ENCODE peak calls at places on chromosomes 13 and 19, in nine cellular contexts. One of them, this sample, is unnamed. For H3K36me3 and H3K27me3, the result is how much of the 10 kb centered on the place peaks cover.

GRCh38 chr19:40466219-40467006 is at the start of gene SPTBN4:
- DNase-seq in left lung: peak
- DNase-seq in cardiac muscle cell: no peak
- DNase-seq in adrenal gland: peak
- DNase-seq in CD8-positive, alpha-beta memory T cell: peak
- DNase-seq in BJ: no peak
- DNase-seq in breast epithelium: peak
- DNase-seq in lung: peak
- DNase-seq in endodermal cell: peak
- DNase-seq in this sample: peak

GRCh38 chr19:38850976-38851621 is 1.3 kb upstream of the HNRNPL start:
- DNase-seq in left lung: peak
- DNase-seq in cardiac muscle cell: no peak
- DNase-seq in adrenal gland: no peak
- DNase-seq in CD8-positive, alpha-beta memory T cell: peak
- DNase-seq in BJ: no peak
- DNase-seq in breast epithelium: no peak
- DNase-seq in lung: peak
- DNase-seq in endodermal cell: no peak
- DNase-seq in this sample: peak

GRCh38 chr13:48505597-48506091 is 27.2 kb downstream of the RCBTB2 start:
- DNase-seq in left lung: no peak
- DNase-seq in cardiac muscle cell: no peak
- DNase-seq in adrenal gland: no peak
- DNase-seq in CD8-positive, alpha-beta memory T cell: peak
- DNase-seq in BJ: peak
- DNase-seq in breast epithelium: no peak
- DNase-seq in lung: no peak
- DNase-seq in endodermal cell: no peak
- DNase-seq in this sample: no peak

GRCh38 chr13:113837554-113838355 is 26.1 kb downstream of the GAS6 start:
- DNase-seq in left lung: peak
- DNase-seq in cardiac muscle cell: peak
- DNase-seq in adrenal gland: peak
- DNase-seq in CD8-positive, alpha-beta memory T cell: no peak
- DNase-seq in BJ: peak
- DNase-seq in breast epithelium: peak
- DNase-seq in lung: peak
- DNase-seq in endodermal cell: peak
- DNase-seq in this sample: no peak

GRCh38 chr13:54356849-54357248 is 1328.2 kb downstream of the OLFM4 start:
- DNase-seq in left lung: no peak
- DNase-seq in cardiac muscle cell: no peak
- DNase-seq in adrenal gland: no peak
- DNase-seq in CD8-positive, alpha-beta memory T cell: no peak
- DNase-seq in BJ: no peak
- DNase-seq in breast epithelium: no peak
- DNase-seq in lung: no peak
- DNase-seq in endodermal cell: no peak
- DNase-seq in this sample: no peak

GRCh38 chr19:5048727-5049553 is 80.0 kb downstream of the KDM4B start:
- DNase-seq in left lung: peak
- DNase-seq in cardiac muscle cell: no peak
- DNase-seq in adrenal gland: peak
- DNase-seq in CD8-positive, alpha-beta memory T cell: no peak
- DNase-seq in BJ: no peak
- DNase-seq in breast epithelium: no peak
- DNase-seq in lung: no peak
- DNase-seq in endodermal cell: no peak
- DNase-seq in this sample: peak

GRCh38 chr13:78024996-78025395 is 106.4 kb upstream of the EDNRB start:
- DNase-seq in left lung: no peak
- DNase-seq in cardiac muscle cell: no peak
- DNase-seq in adrenal gland: no peak
- DNase-seq in CD8-positive, alpha-beta memory T cell: no peak
- DNase-seq in BJ: no peak
- DNase-seq in breast epithelium: no peak
- DNase-seq in lung: no peak
- DNase-seq in endodermal cell: no peak
- DNase-seq in this sample: no peak

GRCh38 chr13:43061496-43062280 is 38.3 kb downstream of the DNAJC15 start:
- DNase-seq in left lung: no peak
- DNase-seq in cardiac muscle cell: no peak
- DNase-seq in adrenal gland: no peak
- DNase-seq in CD8-positive, alpha-beta memory T cell: no peak
- DNase-seq in BJ: no peak
- DNase-seq in breast epithelium: no peak
- DNase-seq in lung: no peak
- DNase-seq in endodermal cell: no peak
- DNase-seq in this sample: no peak

GRCh38 chr13:30341815-30342570 is 34.6 kb upstream of the KATNAL1 start:
- DNase-seq in left lung: peak
- DNase-seq in cardiac muscle cell: peak
- DNase-seq in adrenal gland: peak
- DNase-seq in CD8-positive, alpha-beta memory T cell: no peak
- DNase-seq in BJ: peak
- DNase-seq in breast epithelium: peak
- DNase-seq in lung: peak
- DNase-seq in endodermal cell: no peak
- DNase-seq in this sample: no peak

GRCh38 chr13:43545317-43545874 is 241.4 kb downstream of the ENOX1 start:
- DNase-seq in left lung: no peak
- DNase-seq in cardiac muscle cell: no peak
- DNase-seq in adrenal gland: no peak
- DNase-seq in CD8-positive, alpha-beta memory T cell: no peak
- DNase-seq in BJ: no peak
- DNase-seq in breast epithelium: no peak
- DNase-seq in lung: no peak
- DNase-seq in endodermal cell: no peak
- DNase-seq in this sample: no peak

GRCh38 chr13:99626461-99627082 is 125.3 kb downstream of the TM9SF2 start:
- DNase-seq in left lung: no peak
- DNase-seq in cardiac muscle cell: no peak
- DNase-seq in adrenal gland: peak
- DNase-seq in CD8-positive, alpha-beta memory T cell: no peak
- DNase-seq in BJ: peak
- DNase-seq in breast epithelium: no peak
- DNase-seq in lung: no peak
- DNase-seq in endodermal cell: no peak
- DNase-seq in this sample: no peak

GRCh38 chr19:12774588-12775555 is at the start of gene HOOK2:
- DNase-seq in left lung: peak
- DNase-seq in cardiac muscle cell: no peak
- DNase-seq in adrenal gland: peak
- DNase-seq in CD8-positive, alpha-beta memory T cell: no peak
- DNase-seq in BJ: no peak
- DNase-seq in breast epithelium: peak
- DNase-seq in lung: peak
- DNase-seq in endodermal cell: peak
- DNase-seq in this sample: peak

GRCh38 chr13:94176576-94176975 is 302.9 kb downstream of the DCT start:
- DNase-seq in left lung: no peak
- DNase-seq in cardiac muscle cell: no peak
- DNase-seq in adrenal gland: no peak
- DNase-seq in CD8-positive, alpha-beta memory T cell: no peak
- DNase-seq in BJ: no peak
- DNase-seq in breast epithelium: no peak
- DNase-seq in lung: no peak
- DNase-seq in endodermal cell: no peak
- DNase-seq in this sample: no peak

GRCh38 chr13:85536706-85537105 is 262.5 kb downstream of the SLITRK6 start:
- DNase-seq in left lung: no peak
- DNase-seq in cardiac muscle cell: no peak
- DNase-seq in adrenal gland: no peak
- DNase-seq in CD8-positive, alpha-beta memory T cell: no peak
- DNase-seq in BJ: no peak
- DNase-seq in breast epithelium: no peak
- DNase-seq in lung: no peak
- DNase-seq in endodermal cell: no peak
- DNase-seq in this sample: no peak

GRCh38 chr19:40609561-40610395 is 8.6 kb downstream of the LTBP4 start:
- DNase-seq in left lung: peak
- DNase-seq in cardiac muscle cell: peak
- DNase-seq in adrenal gland: peak
- DNase-seq in CD8-positive, alpha-beta memory T cell: peak
- DNase-seq in BJ: no peak
- DNase-seq in breast epithelium: peak
- DNase-seq in lung: peak
- DNase-seq in endodermal cell: peak
- DNase-seq in this sample: peak

GRCh38 chr13:42992585-42993122 is 613 bp upstream of the EPSTI1 start:
- DNase-seq in left lung: no peak
- DNase-seq in cardiac muscle cell: no peak
- DNase-seq in adrenal gland: no peak
- DNase-seq in CD8-positive, alpha-beta memory T cell: no peak
- DNase-seq in BJ: no peak
- DNase-seq in breast epithelium: no peak
- DNase-seq in lung: no peak
- DNase-seq in endodermal cell: no peak
- DNase-seq in this sample: no peak

GRCh38 chr19:11091343-11092153 is 2.3 kb downstream of the LDLR start:
- DNase-seq in left lung: no peak
- DNase-seq in cardiac muscle cell: no peak
- DNase-seq in adrenal gland: peak
- DNase-seq in CD8-positive, alpha-beta memory T cell: peak
- DNase-seq in BJ: peak
- DNase-seq in breast epithelium: peak
- DNase-seq in lung: peak
- DNase-seq in endodermal cell: peak
- DNase-seq in this sample: peak

GRCh38 chr19:7294571-7295212 is 478 bp upstream of the INSR start:
- DNase-seq in left lung: peak
- DNase-seq in cardiac muscle cell: peak
- DNase-seq in adrenal gland: peak
- DNase-seq in CD8-positive, alpha-beta memory T cell: no peak
- DNase-seq in BJ: no peak
- DNase-seq in breast epithelium: peak
- DNase-seq in lung: peak
- DNase-seq in endodermal cell: peak
- DNase-seq in this sample: peak

GRCh38 chr13:82571653-82572052 is 1310.6 kb downstream of the SLITRK1 start:
- DNase-seq in left lung: no peak
- DNase-seq in cardiac muscle cell: no peak
- DNase-seq in adrenal gland: no peak
- DNase-seq in CD8-positive, alpha-beta memory T cell: no peak
- DNase-seq in BJ: no peak
- DNase-seq in breast epithelium: no peak
- DNase-seq in lung: no peak
- DNase-seq in endodermal cell: no peak
- DNase-seq in this sample: no peak

GRCh38 chr19:36182612-36183454 is 30.6 kb upstream of the COX7A1 start:
- DNase-seq in left lung: no peak
- DNase-seq in cardiac muscle cell: peak
- DNase-seq in adrenal gland: no peak
- DNase-seq in CD8-positive, alpha-beta memory T cell: no peak
- DNase-seq in BJ: no peak
- DNase-seq in breast epithelium: no peak
- DNase-seq in lung: no peak
- DNase-seq in endodermal cell: peak
- DNase-seq in this sample: no peak

GRCh38 chr13:98396071-98396710 is 180.7 kb downstream of the STK24 start:
- DNase-seq in left lung: no peak
- DNase-seq in cardiac muscle cell: no peak
- DNase-seq in adrenal gland: no peak
- DNase-seq in CD8-positive, alpha-beta memory T cell: no peak
- DNase-seq in BJ: no peak
- DNase-seq in breast epithelium: no peak
- DNase-seq in lung: no peak
- DNase-seq in endodermal cell: peak
- DNase-seq in this sample: no peak
- H3K36me3 ChIP-seq in left lung: under half
- H3K36me3 ChIP-seq in cardiac muscle cell: under half
- H3K36me3 ChIP-seq in adrenal gland: under half
- H3K36me3 ChIP-seq in CD8-positive, alpha-beta memory T cell: under half
- H3K36me3 ChIP-seq in BJ: under half
- H3K36me3 ChIP-seq in breast epithelium: under half
- H3K36me3 ChIP-seq in lung: under half
- H3K36me3 ChIP-seq in endodermal cell: half or more
- H3K36me3 ChIP-seq in this sample: under half

GRCh38 chr19:1514986-1515721 is 2.3 kb upstream of the ADAMTSL5 start:
- DNase-seq in left lung: no peak
- DNase-seq in cardiac muscle cell: no peak
- DNase-seq in adrenal gland: no peak
- DNase-seq in CD8-positive, alpha-beta memory T cell: no peak
- DNase-seq in BJ: no peak
- DNase-seq in breast epithelium: no peak
- DNase-seq in lung: no peak
- DNase-seq in endodermal cell: no peak
- DNase-seq in this sample: no peak
- H3K27me3 ChIP-seq in left lung: half or more
- H3K27me3 ChIP-seq in cardiac muscle cell: under half
- H3K27me3 ChIP-seq in adrenal gland: under half
- H3K27me3 ChIP-seq in CD8-positive, alpha-beta memory T cell: under half
- H3K27me3 ChIP-seq in BJ: under half
- H3K27me3 ChIP-seq in breast epithelium: under half
- H3K27me3 ChIP-seq in lung: under half
- H3K27me3 ChIP-seq in endodermal cell: under half
- H3K27me3 ChIP-seq in this sample: under half

GRCh38 chr19:56372281-56372680 is 21.1 kb downstream of the ZNF582 start:
- DNase-seq in left lung: no peak
- DNase-seq in cardiac muscle cell: no peak
- DNase-seq in adrenal gland: no peak
- DNase-seq in CD8-positive, alpha-beta memory T cell: no peak
- DNase-seq in BJ: no peak
- DNase-seq in breast epithelium: no peak
- DNase-seq in lung: no peak
- DNase-seq in endodermal cell: no peak
- DNase-seq in this sample: no peak

GRCh38 chr19:56367829-56368711 is 25.3 kb downstream of the ZNF582 start:
- DNase-seq in left lung: peak
- DNase-seq in cardiac muscle cell: peak
- DNase-seq in adrenal gland: peak
- DNase-seq in CD8-positive, alpha-beta memory T cell: peak
- DNase-seq in BJ: peak
- DNase-seq in breast epithelium: peak
- DNase-seq in lung: peak
- DNase-seq in endodermal cell: peak
- DNase-seq in this sample: peak

GRCh38 chr19:56369886-56370676 is 23.3 kb downstream of the ZNF582 start:
- DNase-seq in left lung: no peak
- DNase-seq in cardiac muscle cell: no peak
- DNase-seq in adrenal gland: no peak
- DNase-seq in CD8-positive, alpha-beta memory T cell: no peak
- DNase-seq in BJ: no peak
- DNase-seq in breast epithelium: no peak
- DNase-seq in lung: no peak
- DNase-seq in endodermal cell: no peak
- DNase-seq in this sample: no peak
- H3K36me3 ChIP-seq in left lung: under half
- H3K36me3 ChIP-seq in cardiac muscle cell: under half
- H3K36me3 ChIP-seq in adrenal gland: under half
- H3K36me3 ChIP-seq in CD8-positive, alpha-beta memory T cell: under half
- H3K36me3 ChIP-seq in BJ: under half
- H3K36me3 ChIP-seq in breast epithelium: under half
- H3K36me3 ChIP-seq in lung: under half
- H3K36me3 ChIP-seq in endodermal cell: half or more
- H3K36me3 ChIP-seq in this sample: under half

DNA sequence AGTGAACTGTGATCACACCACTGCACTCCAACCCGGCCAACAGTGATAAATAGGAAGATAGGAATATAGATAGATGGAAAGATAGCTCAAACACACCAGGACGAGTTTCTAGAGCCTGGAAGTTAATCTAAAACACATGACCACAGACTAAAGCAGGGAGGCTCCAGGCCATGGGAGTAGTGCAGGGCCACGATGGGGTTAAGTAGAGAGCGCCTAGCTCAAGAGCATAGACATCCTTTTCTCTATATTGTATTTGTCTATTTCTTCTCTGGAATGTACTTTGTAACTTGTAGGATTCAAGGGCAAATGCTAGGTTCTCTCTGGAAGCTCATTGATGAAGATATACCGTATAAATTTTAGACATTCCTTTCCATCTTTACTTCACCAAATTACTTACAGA is 69.6 kb downstream of the ZAR1L start:
- DNase-seq in left lung: no peak
- DNase-seq in cardiac muscle cell: no peak
- DNase-seq in adrenal gland: no peak
- DNase-seq in CD8-positive, alpha-beta memory T cell: no peak
- DNase-seq in BJ: no peak
- DNase-seq in breast epithelium: no peak
- DNase-seq in lung: no peak
- DNase-seq in endodermal cell: no peak
- DNase-seq in this sample: no peak
- H3K27me3 ChIP-seq in left lung: under half
- H3K27me3 ChIP-seq in cardiac muscle cell: under half
- H3K27me3 ChIP-seq in adrenal gland: under half
- H3K27me3 ChIP-seq in CD8-positive, alpha-beta memory T cell: under half
- H3K27me3 ChIP-seq in BJ: under half
- H3K27me3 ChIP-seq in breast epithelium: under half
- H3K27me3 ChIP-seq in lung: under half
- H3K27me3 ChIP-seq in endodermal cell: under half
- H3K27me3 ChIP-seq in this sample: under half

This sample was measured in H7.